ENCODE peak calls at places on chromosomes 4 and X, in nine cellular contexts. One of them, this sample, is unnamed.

GRCh38 chrX:28979876-28980275 is 392.6 kb downstream of the IL1RAPL1 start:
- DNase-seq in neural crest cell: no peak
- DNase-seq in kidney epithelial cell: no peak
- DNase-seq in sigmoid colon: no peak
- DNase-seq in Peyer's patch: no peak
- DNase-seq in endothelial cell: no peak
- DNase-seq in lower lobe of right lung: no peak
- DNase-seq in GM12878: no peak
- DNase-seq in psoas muscle: no peak
- DNase-seq in this sample: no peak

GRCh38 chr4:44916406-44916805 is 190.1 kb upstream of the GNPDA2 start:
- DNase-seq in neural crest cell: no peak
- DNase-seq in kidney epithelial cell: no peak
- DNase-seq in sigmoid colon: no peak
- DNase-seq in Peyer's patch: no peak
- DNase-seq in endothelial cell: no peak
- DNase-seq in lower lobe of right lung: no peak
- DNase-seq in GM12878: no peak
- DNase-seq in psoas muscle: no peak
- DNase-seq in this sample: no peak

GRCh38 chr4:168551945-168552695 is 55.3 kb downstream of the PALLD start:
- DNase-seq in neural crest cell: no peak
- DNase-seq in kidney epithelial cell: no peak
- DNase-seq in sigmoid colon: no peak
- DNase-seq in Peyer's patch: no peak
- DNase-seq in endothelial cell: no peak
- DNase-seq in lower lobe of right lung: no peak
- DNase-seq in GM12878: no peak
- DNase-seq in psoas muscle: no peak
- DNase-seq in this sample: no peak

GRCh38 chrX:126164689-126165400 is 1.2 kb downstream of the DCAF12L2 start:
- DNase-seq in neural crest cell: no peak
- DNase-seq in kidney epithelial cell: no peak
- DNase-seq in sigmoid colon: no peak
- DNase-seq in Peyer's patch: no peak
- DNase-seq in endothelial cell: no peak
- DNase-seq in lower lobe of right lung: no peak
- DNase-seq in GM12878: no peak
- DNase-seq in psoas muscle: peak; percentile 48
- DNase-seq in this sample: no peak

GRCh38 chr4:7337196-7338058 is 97.3 kb downstream of the PSAPL1 start:
- DNase-seq in neural crest cell: no peak
- DNase-seq in kidney epithelial cell: no peak
- DNase-seq in sigmoid colon: no peak
- DNase-seq in Peyer's patch: no peak
- DNase-seq in endothelial cell: no peak
- DNase-seq in lower lobe of right lung: peak; percentile 35
- DNase-seq in GM12878: no peak
- DNase-seq in psoas muscle: peak; percentile 38
- DNase-seq in this sample: no peak

GRCh38 chrX:54930291-54931049 is 9.8 kb downstream of the TRO start:
- DNase-seq in neural crest cell: no peak
- DNase-seq in kidney epithelial cell: no peak
- DNase-seq in sigmoid colon: no peak
- DNase-seq in Peyer's patch: no peak
- DNase-seq in endothelial cell: no peak
- DNase-seq in lower lobe of right lung: no peak
- DNase-seq in GM12878: no peak
- DNase-seq in psoas muscle: no peak
- DNase-seq in this sample: no peak

GRCh38 chr4:154422152-154422551 is 69.4 kb downstream of the DCHS2 start:
- DNase-seq in neural crest cell: no peak
- DNase-seq in kidney epithelial cell: no peak
- DNase-seq in sigmoid colon: no peak
- DNase-seq in Peyer's patch: no peak
- DNase-seq in endothelial cell: no peak
- DNase-seq in lower lobe of right lung: no peak
- DNase-seq in GM12878: no peak
- DNase-seq in psoas muscle: no peak
- DNase-seq in this sample: no peak

GRCh38 chr4:32625687-32626086 is 1905.5 kb downstream of the PCDH7 start:
- DNase-seq in neural crest cell: no peak
- DNase-seq in kidney epithelial cell: no peak
- DNase-seq in sigmoid colon: no peak
- DNase-seq in Peyer's patch: no peak
- DNase-seq in endothelial cell: no peak
- DNase-seq in lower lobe of right lung: no peak
- DNase-seq in GM12878: no peak
- DNase-seq in psoas muscle: no peak
- DNase-seq in this sample: no peak

GRCh38 chr4:33111106-33111505 is 2390.9 kb downstream of the PCDH7 start:
- DNase-seq in neural crest cell: no peak
- DNase-seq in kidney epithelial cell: no peak
- DNase-seq in sigmoid colon: no peak
- DNase-seq in Peyer's patch: no peak
- DNase-seq in endothelial cell: no peak
- DNase-seq in lower lobe of right lung: no peak
- DNase-seq in GM12878: no peak
- DNase-seq in psoas muscle: no peak
- DNase-seq in this sample: no peak

GRCh38 chr4:184165291-184165690 is 52.4 kb downstream of the ENPP6 start:
- DNase-seq in neural crest cell: no peak
- DNase-seq in kidney epithelial cell: peak; percentile 31
- DNase-seq in sigmoid colon: no peak
- DNase-seq in Peyer's patch: no peak
- DNase-seq in endothelial cell: no peak
- DNase-seq in lower lobe of right lung: no peak
- DNase-seq in GM12878: no peak
- DNase-seq in psoas muscle: no peak
- DNase-seq in this sample: peak; percentile 32

GRCh38 chr4:184168406-184169019 is 49.2 kb downstream of the ENPP6 start:
- DNase-seq in neural crest cell: peak; percentile 87
- DNase-seq in kidney epithelial cell: peak; percentile 14
- DNase-seq in sigmoid colon: peak; percentile 83
- DNase-seq in Peyer's patch: peak; percentile 81
- DNase-seq in endothelial cell: peak; percentile 91
- DNase-seq in lower lobe of right lung: peak; percentile 83
- DNase-seq in GM12878: no peak
- DNase-seq in psoas muscle: peak; percentile 85
- DNase-seq in this sample: peak; percentile 49

GRCh38 chr4:184167576-184167975 is 50.1 kb downstream of the ENPP6 start:
- DNase-seq in neural crest cell: no peak
- DNase-seq in kidney epithelial cell: no peak
- DNase-seq in sigmoid colon: no peak
- DNase-seq in Peyer's patch: no peak
- DNase-seq in endothelial cell: no peak
- DNase-seq in lower lobe of right lung: no peak
- DNase-seq in GM12878: no peak
- DNase-seq in psoas muscle: no peak
- DNase-seq in this sample: no peak

GRCh38 chr4:184166736-184167135 is 50.9 kb downstream of the ENPP6 start:
- DNase-seq in neural crest cell: no peak
- DNase-seq in kidney epithelial cell: no peak
- DNase-seq in sigmoid colon: no peak
- DNase-seq in Peyer's patch: no peak
- DNase-seq in endothelial cell: no peak
- DNase-seq in lower lobe of right lung: no peak
- DNase-seq in GM12878: no peak
- DNase-seq in psoas muscle: no peak
- DNase-seq in this sample: no peak

DNA sequence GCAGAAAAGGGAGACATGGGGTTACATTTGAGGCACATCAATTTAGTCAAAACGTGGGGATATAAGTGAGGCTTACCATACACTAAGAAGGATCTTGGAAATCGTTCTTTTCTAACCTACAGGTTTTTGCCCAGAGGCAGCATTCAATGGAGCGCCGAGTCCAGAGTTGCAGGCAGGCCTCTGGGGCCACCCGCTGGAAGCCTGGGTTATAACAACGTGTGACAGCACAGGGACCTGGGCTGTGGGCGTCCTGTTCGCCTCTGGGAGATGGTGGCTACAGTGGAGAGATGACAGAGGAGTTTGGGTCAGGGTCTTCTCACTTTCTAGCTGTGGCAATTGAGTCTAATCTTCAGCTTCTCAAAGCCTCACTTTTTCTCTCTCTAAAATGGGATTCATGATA is 53.9 kb downstream of the ENPP6 start:
- DNase-seq in neural crest cell: peak; percentile 63
- DNase-seq in kidney epithelial cell: no peak
- DNase-seq in sigmoid colon: no peak
- DNase-seq in Peyer's patch: no peak
- DNase-seq in endothelial cell: peak; percentile 78
- DNase-seq in lower lobe of right lung: peak; percentile 73
- DNase-seq in GM12878: no peak
- DNase-seq in psoas muscle: no peak
- DNase-seq in this sample: peak; percentile 3
- TF ChIP-seq CTCF in neural crest cell: peak; percentile 83
- TF ChIP-seq CTCF in kidney epithelial cell: peak; percentile 56
- TF ChIP-seq CTCF in sigmoid colon: no peak
- TF ChIP-seq CTCF in Peyer's patch: no peak
- TF ChIP-seq CTCF in endothelial cell: peak; percentile 38
- TF ChIP-seq CTCF in lower lobe of right lung: peak; percentile 63
- TF ChIP-seq CTCF in GM12878: peak; percentile 37
- TF ChIP-seq CTCF in psoas muscle: peak; percentile 53
- TF ChIP-seq CTCF in this sample: peak; percentile 60

GRCh38 chrX:23904096-23904495 is 3.6 kb downstream of the APOO start:
- DNase-seq in neural crest cell: no peak
- DNase-seq in kidney epithelial cell: no peak
- DNase-seq in sigmoid colon: no peak
- DNase-seq in Peyer's patch: no peak
- DNase-seq in endothelial cell: no peak
- DNase-seq in lower lobe of right lung: no peak
- DNase-seq in GM12878: no peak
- DNase-seq in psoas muscle: no peak
- DNase-seq in this sample: no peak

GRCh38 chrX:23908219-23909003 is 605 bp downstream of the CXorf58 start:
- DNase-seq in neural crest cell: no peak
- DNase-seq in kidney epithelial cell: no peak
- DNase-seq in sigmoid colon: no peak
- DNase-seq in Peyer's patch: no peak
- DNase-seq in endothelial cell: peak; percentile 13
- DNase-seq in lower lobe of right lung: no peak
- DNase-seq in GM12878: no peak
- DNase-seq in psoas muscle: no peak
- DNase-seq in this sample: no peak

GRCh38 chrX:23911436-23911835 is 3.6 kb downstream of the CXorf58 start:
- DNase-seq in neural crest cell: no peak
- DNase-seq in kidney epithelial cell: no peak
- DNase-seq in sigmoid colon: no peak
- DNase-seq in Peyer's patch: no peak
- DNase-seq in endothelial cell: no peak
- DNase-seq in lower lobe of right lung: no peak
- DNase-seq in GM12878: no peak
- DNase-seq in psoas muscle: no peak
- DNase-seq in this sample: no peak

GRCh38 chrX:23907106-23907495 is 637 bp downstream of the APOO start:
- DNase-seq in neural crest cell: no peak
- DNase-seq in kidney epithelial cell: no peak
- DNase-seq in sigmoid colon: no peak
- DNase-seq in Peyer's patch: no peak
- DNase-seq in endothelial cell: no peak
- DNase-seq in lower lobe of right lung: no peak
- DNase-seq in GM12878: no peak
- DNase-seq in psoas muscle: no peak
- DNase-seq in this sample: no peak

DNA sequence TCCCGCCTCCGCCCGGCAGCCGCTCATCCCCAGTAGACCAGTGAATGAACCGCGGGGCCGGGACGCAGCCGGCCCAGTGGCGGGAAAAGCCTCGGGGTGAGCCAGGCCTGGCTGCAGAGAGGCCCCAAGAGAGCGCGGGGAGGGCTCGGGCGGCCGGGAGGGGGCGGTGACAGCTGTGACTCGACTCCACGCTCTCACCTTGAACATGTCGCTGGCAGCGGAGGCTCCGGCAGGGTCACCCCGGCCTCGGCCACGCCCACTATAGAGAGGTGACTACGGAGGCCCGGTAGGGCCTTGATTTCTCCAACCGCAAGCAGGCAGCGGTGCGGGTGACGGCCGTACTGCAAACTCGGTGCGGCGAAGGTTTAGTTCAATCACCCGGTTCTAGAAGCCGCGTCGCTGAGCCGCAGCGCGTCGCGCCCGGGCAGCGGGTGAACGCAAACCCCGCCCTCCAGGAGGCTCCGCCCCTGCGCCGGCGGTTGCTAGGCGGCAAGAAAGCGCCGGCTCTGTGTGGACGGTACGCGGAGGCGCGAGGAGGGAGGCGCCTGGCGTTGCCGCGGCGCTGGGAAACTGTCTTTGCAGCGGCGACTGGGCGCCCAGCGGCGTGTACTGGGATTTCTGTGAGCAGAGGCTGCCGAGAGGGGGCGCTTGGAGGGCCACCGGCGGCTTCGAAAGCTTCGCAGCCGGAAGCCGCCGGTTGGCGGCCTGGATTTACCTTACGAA is at the start of the genes APOO and CXorf58:
- DNase-seq in neural crest cell: peak; percentile 94
- DNase-seq in kidney epithelial cell: peak; percentile 55
- DNase-seq in sigmoid colon: peak; percentile 95
- DNase-seq in Peyer's patch: peak; percentile 92
- DNase-seq in endothelial cell: peak; percentile 85
- DNase-seq in lower lobe of right lung: peak; percentile 95
- DNase-seq in GM12878: peak; percentile 54
- DNase-seq in psoas muscle: peak; percentile 96
- DNase-seq in this sample: peak; percentile 86
- TF ChIP-seq CTCF in neural crest cell: peak; percentile 94
- TF ChIP-seq CTCF in kidney epithelial cell: peak; percentile 66
- TF ChIP-seq CTCF in sigmoid colon: peak; percentile 75
- TF ChIP-seq CTCF in Peyer's patch: peak; percentile 64
- TF ChIP-seq CTCF in endothelial cell: peak; percentile 37
- TF ChIP-seq CTCF in lower lobe of right lung: peak; percentile 68
- TF ChIP-seq CTCF in GM12878: peak; percentile 76
- TF ChIP-seq CTCF in psoas muscle: peak; percentile 72
- TF ChIP-seq CTCF in this sample: peak; percentile 79

GRCh38 chrX:68238568-68238967 is 194.7 kb downstream of the OPHN1 start:
- DNase-seq in neural crest cell: no peak
- DNase-seq in kidney epithelial cell: no peak
- DNase-seq in sigmoid colon: no peak
- DNase-seq in Peyer's patch: no peak
- DNase-seq in endothelial cell: peak; percentile 18
- DNase-seq in lower lobe of right lung: no peak
- DNase-seq in GM12878: no peak
- DNase-seq in psoas muscle: no peak
- DNase-seq in this sample: no peak
- TF ChIP-seq CTCF in neural crest cell: peak; percentile 41
- TF ChIP-seq CTCF in kidney epithelial cell: peak; percentile 43
- TF ChIP-seq CTCF in sigmoid colon: no peak
- TF ChIP-seq CTCF in Peyer's patch: no peak
- TF ChIP-seq CTCF in endothelial cell: peak; percentile 55
- TF ChIP-seq CTCF in lower lobe of right lung: peak; percentile 30
- TF ChIP-seq CTCF in GM12878: peak; percentile 54
- TF ChIP-seq CTCF in psoas muscle: peak; percentile 10
- TF ChIP-seq CTCF in this sample: peak; percentile 75

DNA sequence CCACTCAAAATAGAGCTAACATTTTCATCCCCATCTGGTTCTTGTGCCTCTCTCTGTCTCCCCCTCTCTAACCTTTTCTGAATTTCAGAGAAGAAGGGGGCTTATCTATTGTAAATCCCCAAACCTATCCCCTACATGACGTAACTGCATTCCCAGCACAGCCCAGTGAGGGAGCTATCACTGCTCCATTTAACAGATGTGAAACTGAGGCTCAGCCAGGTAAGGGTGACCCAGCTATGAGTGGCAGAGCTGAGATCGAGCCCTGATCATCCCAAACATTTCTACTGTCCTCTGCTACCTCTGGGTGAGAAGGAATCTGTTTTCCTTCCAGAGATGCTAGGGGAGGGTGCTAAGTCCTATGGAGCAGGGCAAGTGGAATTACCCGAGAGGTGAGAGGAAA is 107.5 kb downstream of the SLC2A9 start:
- DNase-seq in neural crest cell: no peak
- DNase-seq in kidney epithelial cell: no peak
- DNase-seq in sigmoid colon: no peak
- DNase-seq in Peyer's patch: no peak
- DNase-seq in endothelial cell: no peak
- DNase-seq in lower lobe of right lung: no peak
- DNase-seq in GM12878: no peak
- DNase-seq in psoas muscle: no peak
- DNase-seq in this sample: no peak
- TF ChIP-seq CTCF in neural crest cell: no peak
- TF ChIP-seq CTCF in kidney epithelial cell: no peak
- TF ChIP-seq CTCF in sigmoid colon: no peak
- TF ChIP-seq CTCF in Peyer's patch: no peak
- TF ChIP-seq CTCF in endothelial cell: no peak
- TF ChIP-seq CTCF in lower lobe of right lung: no peak
- TF ChIP-seq CTCF in GM12878: no peak
- TF ChIP-seq CTCF in psoas muscle: no peak
- TF ChIP-seq CTCF in this sample: no peak

This sample was measured in HFFc6.